ENCODE peak calls at places on chromosomes 3 and 15, in four cellular contexts. G, I, Z and Q are unnamed samples.

GRCh38 chr3:6860149-6860548 is 766 bp upstream of the GRM7 start:
- DNase-seq in G (peak), I (no peak), Z (no peak), Q (no peak)

GRCh38 chr3:197376020-197376419 is 77.6 kb upstream of the DLG1 start:
- DNase-seq in G (no peak), I (no peak), Z (no peak), Q (no peak)

GRCh38 chr3:123169492-123169929 is 32.2 kb upstream of the SEC22A start:
- DNase-seq in G (peak), I (no peak), Z (no peak), Q (no peak)

GRCh38 chr15:34039506-34040123 is 611 bp upstream of the AVEN start:
- DNase-seq in G (no peak), I (no peak), Z (peak), Q (no peak)

GRCh38 chr15:101037090-101037830 is 118.1 kb downstream of the LRRK1 start:
- DNase-seq in G (peak), I (no peak), Z (no peak), Q (no peak)

GRCh38 chr3:173869786-173870185 is 472.2 kb downstream of the NLGN1 start:
- DNase-seq in G (no peak), I (no peak), Z (no peak), Q (no peak)

GRCh38 chr3:149382091-149382467 is 4.6 kb upstream of the TM4SF1 start:
- DNase-seq in G (no peak), I (no peak), Z (no peak), Q (no peak)

GRCh38 chr3:186697510-186697909 is 19.6 kb upstream of the KNG1 start:
- DNase-seq in G (no peak), I (no peak), Z (no peak), Q (no peak)

GRCh38 chr3:15997274-15997943 is 177.1 kb upstream of the GALNT15 start:
- DNase-seq in G (no peak), I (no peak), Z (peak), Q (no peak)

GRCh38 chr3:178367817-178368617 is 168.2 kb upstream of the KCNMB2 start:
- DNase-seq in G (no peak), I (no peak), Z (no peak), Q (no peak)

GRCh38 chr15:99976000-99976399 is 242.8 kb upstream of the LYSMD4 start:
- DNase-seq in G (no peak), I (no peak), Z (no peak), Q (no peak)

GRCh38 chr15:63586790-63587189 is 10.4 kb upstream of the FBXL22 start:
- DNase-seq in G (no peak), I (no peak), Z (no peak), Q (no peak)

GRCh38 chr3:58117561-58118305 is 93.0 kb downstream of the DNASE1L3 start:
- DNase-seq in G (no peak), I (no peak), Z (no peak), Q (no peak)

GRCh38 chr3:100008081-100008698 is 106.1 kb downstream of the FILIP1L start:
- DNase-seq in G (no peak), I (no peak), Z (no peak), Q (no peak)

GRCh38 chr3:197750396-197750831 is 731 bp downstream of the FYTTD1 start:
- DNase-seq in G (peak), I (no peak), Z (no peak), Q (peak)

GRCh38 chr3:113606539-113607218 is 74.3 kb downstream of the SIDT1 start:
- DNase-seq in G (no peak), I (no peak), Z (peak), Q (no peak)

GRCh38 chr3:111926266-111926676 is 52.6 kb upstream of the ABHD10 start:
- DNase-seq in G (no peak), I (peak), Z (no peak), Q (peak)
- TF ChIP-seq JUND in G (no peak), I (no peak), Z (no peak), Q (no peak)

GRCh38 chr3:136068708-136069107 is 103.2 kb downstream of the PPP2R3A start:
- DNase-seq in G (no peak), I (no peak), Z (no peak), Q (no peak)
- TF ChIP-seq JUND in G (no peak), I (no peak), Z (no peak), Q (no peak)

DNA sequence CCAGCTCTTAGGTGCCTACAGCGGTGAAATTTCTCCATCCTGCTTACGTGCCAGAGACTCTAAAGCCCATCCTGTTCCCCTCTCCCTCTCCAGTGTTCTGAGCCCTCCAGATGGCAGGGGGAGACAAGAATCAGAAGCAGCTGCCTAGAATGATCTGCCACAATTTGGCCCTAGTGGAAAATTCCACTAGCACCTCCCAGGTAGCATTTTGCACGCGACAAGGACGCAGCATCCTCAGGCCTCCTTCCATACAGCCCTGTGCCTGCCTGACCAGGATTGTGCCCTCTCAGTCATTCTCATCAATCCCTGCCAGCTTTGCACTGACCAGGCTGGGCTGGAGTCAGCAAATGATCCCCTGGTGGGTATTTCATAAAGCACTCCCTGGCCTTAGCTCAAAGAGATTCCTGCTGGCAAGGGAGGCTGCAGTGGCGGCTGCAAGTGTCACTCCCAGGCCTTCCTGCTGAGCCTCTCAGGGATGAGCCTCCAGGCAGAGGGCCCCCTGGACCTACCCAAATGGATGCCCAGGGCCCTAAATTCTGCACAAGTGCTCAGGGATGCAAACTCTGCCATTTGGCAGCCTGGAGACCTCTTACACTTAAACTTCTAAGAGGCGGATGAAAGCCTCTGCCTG is 130.2 kb upstream of the ATP2B2 start:
- DNase-seq in G (no peak), I (no peak), Z (no peak), Q (no peak)
- TF ChIP-seq JUND in G (no peak), I (no peak), Z (no peak), Q (no peak)

GRCh38 chr15:69156726-69157381 is 3.6 kb upstream of the GLCE start:
- DNase-seq in G (no peak), I (no peak), Z (no peak), Q (no peak)

GRCh38 chr15:69154026-69154425 is 6.4 kb upstream of the GLCE start:
- DNase-seq in G (no peak), I (no peak), Z (no peak), Q (no peak)

GRCh38 chr15:69158201-69158842 is 2.1 kb upstream of the GLCE start:
- DNase-seq in G (no peak), I (no peak), Z (no peak), Q (no peak)

GRCh38 chr15:69153067-69153466 is 7.4 kb upstream of the GLCE start:
- DNase-seq in G (no peak), I (no peak), Z (no peak), Q (no peak)

DNA sequence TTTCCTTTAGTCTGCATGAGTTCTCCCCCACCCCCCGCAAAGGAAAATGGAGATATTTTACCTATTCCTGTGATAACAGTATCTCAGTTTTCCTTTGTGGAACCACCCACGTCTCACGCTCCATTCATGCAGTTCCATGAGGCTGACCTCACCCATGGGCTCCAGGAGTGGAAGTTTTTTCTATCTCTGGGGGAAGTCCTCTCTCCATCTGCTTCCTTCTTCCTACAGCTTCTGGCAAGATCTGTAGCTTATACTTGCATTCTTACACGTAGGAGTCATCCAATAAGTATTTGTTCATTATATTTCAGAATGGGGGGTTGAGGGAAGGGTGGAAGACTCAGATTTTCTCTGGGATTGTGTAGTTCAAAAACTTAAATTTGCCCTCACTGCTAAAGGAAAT is 5.8 kb upstream of the GLCE start:
- DNase-seq in G (no peak), I (no peak), Z (no peak), Q (no peak)
- TF ChIP-seq JUND in G (no peak), I (no peak), Z (no peak), Q (no peak)